ENCODE peak calls at places on chromosomes 12 and 14, in four cellular contexts. One of them, this sample, is unnamed.

GRCh38 chr12:4769073-4769472 is 48.9 kb downstream of the GALNT8 start:
- DNase-seq in H9: no peak
- DNase-seq in mesendoderm: no peak
- DNase-seq in H1: no peak
- DNase-seq in this sample: no peak

GRCh38 chr12:123490089-123490488 is 32.1 kb downstream of the SNRNP35 start:
- DNase-seq in H9: no peak
- DNase-seq in mesendoderm: no peak
- DNase-seq in H1: no peak
- DNase-seq in this sample: no peak

GRCh38 chr12:88578274-88578673 is 2.0 kb downstream of the KITLG start:
- DNase-seq in H9: no peak
- DNase-seq in mesendoderm: peak
- DNase-seq in H1: no peak
- DNase-seq in this sample: no peak

GRCh38 chr14:62957562-62957961 is 87.7 kb downstream of the KCNH5 start:
- DNase-seq in H9: no peak
- DNase-seq in mesendoderm: no peak
- DNase-seq in H1: no peak
- DNase-seq in this sample: peak

GRCh38 chr14:69247691-69248440 is 12.1 kb upstream of the GALNT16 start:
- DNase-seq in H9: no peak
- DNase-seq in mesendoderm: no peak
- DNase-seq in H1: no peak
- DNase-seq in this sample: peak

GRCh38 chr12:93851245-93851665 is 174.1 kb downstream of the CRADD start:
- DNase-seq in H9: no peak
- DNase-seq in mesendoderm: no peak
- DNase-seq in H1: no peak
- DNase-seq in this sample: no peak

GRCh38 chr12:19482036-19482435 is 42.7 kb downstream of the AEBP2 start:
- DNase-seq in H9: no peak
- DNase-seq in mesendoderm: peak
- DNase-seq in H1: no peak
- DNase-seq in this sample: no peak

GRCh38 chr12:22180699-22181098 is 134.7 kb downstream of the CMAS start:
- DNase-seq in H9: no peak
- DNase-seq in mesendoderm: peak
- DNase-seq in H1: no peak
- DNase-seq in this sample: no peak

GRCh38 chr12:3137268-3137761 is 60.1 kb downstream of the TSPAN9 start:
- DNase-seq in H9: peak
- DNase-seq in mesendoderm: peak
- DNase-seq in H1: no peak
- DNase-seq in this sample: peak

GRCh38 chr14:26187996-26188605 is 409.7 kb downstream of the NOVA1 start:
- DNase-seq in H9: no peak
- DNase-seq in mesendoderm: no peak
- DNase-seq in H1: no peak
- DNase-seq in this sample: no peak

GRCh38 chr14:67538501-67538900 is 5.4 kb downstream of the PLEKHH1 start:
- DNase-seq in H9: no peak
- DNase-seq in mesendoderm: no peak
- DNase-seq in H1: no peak
- DNase-seq in this sample: no peak

GRCh38 chr12:48197967-48198618 is 5.0 kb downstream of the OR10AD1 start:
- DNase-seq in H9: peak
- DNase-seq in mesendoderm: peak
- DNase-seq in H1: peak
- DNase-seq in this sample: peak

GRCh38 chr14:24232645-24233537 is at the start of gene GMPR2:
- DNase-seq in H9: no peak
- DNase-seq in mesendoderm: no peak
- DNase-seq in H1: no peak
- DNase-seq in this sample: no peak

GRCh38 chr14:87115234-87115633 is 877.7 kb downstream of the GALC start:
- DNase-seq in H9: no peak
- DNase-seq in mesendoderm: no peak
- DNase-seq in H1: no peak
- DNase-seq in this sample: no peak

GRCh38 chr14:32375663-32376062 is 46.6 kb downstream of the AKAP6 start:
- DNase-seq in H9: no peak
- DNase-seq in mesendoderm: no peak
- DNase-seq in H1: no peak
- DNase-seq in this sample: no peak

GRCh38 chr14:32374155-32374554 is 45.1 kb downstream of the AKAP6 start:
- DNase-seq in H9: no peak
- DNase-seq in mesendoderm: no peak
- DNase-seq in H1: no peak
- DNase-seq in this sample: no peak

GRCh38 chr14:32379447-32379846 is 50.3 kb downstream of the AKAP6 start:
- DNase-seq in H9: no peak
- DNase-seq in mesendoderm: peak
- DNase-seq in H1: no peak
- DNase-seq in this sample: no peak

GRCh38 chr14:32378284-32378683 is 49.2 kb downstream of the AKAP6 start:
- DNase-seq in H9: no peak
- DNase-seq in mesendoderm: no peak
- DNase-seq in H1: no peak
- DNase-seq in this sample: no peak

GRCh38 chr14:32377046-32377445 is 47.9 kb downstream of the AKAP6 start:
- DNase-seq in H9: no peak
- DNase-seq in mesendoderm: no peak
- DNase-seq in H1: no peak
- DNase-seq in this sample: no peak
- H3K56ac ChIP-seq in H9: no peak
- H3K56ac ChIP-seq in mesendoderm: no peak
- H3K56ac ChIP-seq in H1: no peak
- H3K56ac ChIP-seq in this sample: no peak

DNA sequence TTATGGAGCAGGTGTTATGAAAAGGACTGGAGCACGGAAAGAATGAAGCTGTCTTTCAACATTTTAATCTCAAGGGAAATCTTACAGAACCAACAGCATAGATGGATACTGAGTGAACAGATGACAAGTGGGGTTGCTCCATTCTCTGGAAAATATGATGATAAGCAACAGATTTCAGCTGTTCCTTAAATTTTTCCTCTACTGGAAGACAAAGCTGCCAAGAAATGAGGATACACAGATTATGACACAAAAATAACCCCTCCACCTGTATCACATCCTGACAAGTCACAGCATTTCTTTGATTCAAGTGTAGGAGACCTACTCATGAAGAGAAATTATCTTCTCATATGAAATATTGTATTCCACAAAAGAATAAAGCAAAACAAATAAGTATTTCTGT is 13.0 kb upstream of the TMTC2 start:
- DNase-seq in H9: no peak
- DNase-seq in mesendoderm: no peak
- DNase-seq in H1: no peak
- DNase-seq in this sample: no peak
- H3K56ac ChIP-seq in H9: no peak
- H3K56ac ChIP-seq in mesendoderm: no peak
- H3K56ac ChIP-seq in H1: no peak
- H3K56ac ChIP-seq in this sample: no peak

GRCh38 chr12:659090-659683 is 4.1 kb downstream of the NINJ2 start:
- DNase-seq in H9: no peak
- DNase-seq in mesendoderm: no peak
- DNase-seq in H1: no peak
- DNase-seq in this sample: no peak
- H3K56ac ChIP-seq in H9: no peak
- H3K56ac ChIP-seq in mesendoderm: no peak
- H3K56ac ChIP-seq in H1: no peak
- H3K56ac ChIP-seq in this sample: no peak

DNA sequence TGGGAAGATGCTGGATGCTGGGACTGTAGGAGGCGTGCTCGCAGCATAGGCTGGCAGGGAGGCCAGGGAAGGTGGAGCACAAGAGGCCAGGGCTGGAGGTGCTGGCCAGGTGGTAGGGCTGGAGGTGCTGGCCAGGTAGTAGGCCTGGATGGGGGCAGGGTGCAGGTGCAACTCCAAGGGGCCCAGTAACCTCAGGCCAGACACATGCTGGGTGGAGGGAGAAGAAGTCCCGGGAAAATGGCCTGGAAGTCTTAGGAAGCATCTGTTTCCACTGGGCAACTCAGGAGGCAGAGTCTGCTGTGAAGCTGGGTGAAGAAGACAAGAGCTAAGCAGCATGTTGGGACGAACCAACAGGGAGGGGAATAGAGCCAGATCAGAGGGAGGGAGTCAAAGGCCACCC is 665.2 kb downstream of the BCL11B start:
- DNase-seq in H9: no peak
- DNase-seq in mesendoderm: no peak
- DNase-seq in H1: no peak
- DNase-seq in this sample: no peak
- H3K56ac ChIP-seq in H9: no peak
- H3K56ac ChIP-seq in mesendoderm: no peak
- H3K56ac ChIP-seq in H1: no peak
- H3K56ac ChIP-seq in this sample: no peak

GRCh38 chr12:65169311-65170244 is at the start of gene LEMD3:
- DNase-seq in H9: peak
- DNase-seq in mesendoderm: peak
- DNase-seq in H1: peak
- DNase-seq in this sample: peak
- H3K56ac ChIP-seq in H9: no peak
- H3K56ac ChIP-seq in mesendoderm: peak
- H3K56ac ChIP-seq in H1: peak
- H3K56ac ChIP-seq in this sample: peak

GRCh38 chr14:98028156-98028555 is 1231.0 kb downstream of the VRK1 start:
- DNase-seq in H9: no peak
- DNase-seq in mesendoderm: no peak
- DNase-seq in H1: no peak
- DNase-seq in this sample: no peak
- H3K56ac ChIP-seq in H9: no peak
- H3K56ac ChIP-seq in mesendoderm: no peak
- H3K56ac ChIP-seq in H1: no peak
- H3K56ac ChIP-seq in this sample: no peak

DNA sequence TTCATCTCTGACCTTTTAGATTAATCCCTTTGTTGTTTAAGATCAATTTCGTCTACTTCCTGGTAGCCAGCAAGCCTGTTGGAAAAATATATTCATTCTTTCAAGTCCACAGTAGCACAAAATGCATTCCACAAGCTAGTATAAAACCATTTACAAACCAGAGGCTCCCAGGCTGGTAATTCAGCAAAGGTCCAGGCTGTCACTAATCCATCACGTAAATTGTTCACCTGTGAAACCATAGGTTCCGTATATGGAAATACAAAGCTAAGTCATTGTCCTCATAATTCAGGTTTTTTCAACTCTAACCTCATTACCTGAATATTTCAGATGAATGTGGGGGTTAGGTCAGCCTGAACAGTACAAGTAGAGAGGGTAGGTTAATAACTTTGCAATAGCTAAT is 232.6 kb downstream of the SEC23A start:
- DNase-seq in H9: no peak
- DNase-seq in mesendoderm: no peak
- DNase-seq in H1: no peak
- DNase-seq in this sample: no peak
- H3K56ac ChIP-seq in H9: no peak
- H3K56ac ChIP-seq in mesendoderm: no peak
- H3K56ac ChIP-seq in H1: no peak
- H3K56ac ChIP-seq in this sample: no peak

GRCh38 chr12:65918057-65918456 is 93.8 kb downstream of the HMGA2 start:
- DNase-seq in H9: no peak
- DNase-seq in mesendoderm: no peak
- DNase-seq in H1: no peak
- DNase-seq in this sample: no peak
- H3K56ac ChIP-seq in H9: no peak
- H3K56ac ChIP-seq in mesendoderm: no peak
- H3K56ac ChIP-seq in H1: no peak
- H3K56ac ChIP-seq in this sample: no peak